ENCODE peak calls at places on chromosomes 7 and 10, in four cellular contexts. One of them, this sample, is unnamed. For H3K9me3 and H3K4me1, the result is how much of the 10 kb centered on the place peaks cover.

GRCh38 chr10:43131256-43131655 is 7.0 kb upstream of the CSGALNACT2 start:
- DNase-seq in transverse colon: no peak
- DNase-seq in right atrium auricular region: peak
- DNase-seq in heart right ventricle: no peak
- DNase-seq in this sample: no peak

GRCh38 chr10:5413012-5413938 is 918 bp downstream of the NET1 start:
- DNase-seq in right atrium auricular region: no peak
- DNase-seq in heart right ventricle: no peak
- DNase-seq in transverse colon: no peak
- DNase-seq in this sample: no peak

GRCh38 chr7:17178562-17178961 is 119.9 kb upstream of the AHR start:
- DNase-seq in right atrium auricular region: no peak
- DNase-seq in heart right ventricle: no peak
- DNase-seq in transverse colon: no peak
- DNase-seq in this sample: no peak

GRCh38 chr7:95723583-95724180 is 48.7 kb upstream of the DYNC1I1 start:
- DNase-seq in heart right ventricle: peak
- DNase-seq in right atrium auricular region: no peak
- DNase-seq in transverse colon: no peak
- DNase-seq in this sample: peak

GRCh38 chr10:90779573-90779972 is 78.3 kb downstream of the HTR7 start:
- DNase-seq in heart right ventricle: no peak
- DNase-seq in transverse colon: no peak
- DNase-seq in right atrium auricular region: no peak
- DNase-seq in this sample: peak

GRCh38 chr10:71868192-71868697 is 17.2 kb upstream of the PSAP start:
- DNase-seq in heart right ventricle: peak
- DNase-seq in transverse colon: peak
- DNase-seq in right atrium auricular region: peak
- DNase-seq in this sample: peak

GRCh38 chr7:35558841-35559240 is 136.1 kb downstream of the HERPUD2 start:
- DNase-seq in transverse colon: no peak
- DNase-seq in right atrium auricular region: no peak
- DNase-seq in heart right ventricle: no peak
- DNase-seq in this sample: no peak

GRCh38 chr7:112076309-112076708 is 129.9 kb downstream of the DOCK4 start:
- DNase-seq in transverse colon: no peak
- DNase-seq in right atrium auricular region: no peak
- DNase-seq in heart right ventricle: no peak
- DNase-seq in this sample: no peak

GRCh38 chr7:130560972-130561371 is 69.1 kb downstream of the MEST start:
- DNase-seq in heart right ventricle: no peak
- DNase-seq in right atrium auricular region: no peak
- DNase-seq in transverse colon: no peak
- DNase-seq in this sample: no peak

GRCh38 chr7:128161466-128162125 is 79.5 kb upstream of the LEP start:
- DNase-seq in right atrium auricular region: no peak
- DNase-seq in heart right ventricle: no peak
- DNase-seq in transverse colon: no peak
- DNase-seq in this sample: no peak

GRCh38 chr7:42217548-42217947 is 19.5 kb downstream of the GLI3 start:
- DNase-seq in transverse colon: no peak
- DNase-seq in right atrium auricular region: no peak
- DNase-seq in heart right ventricle: no peak
- DNase-seq in this sample: no peak

GRCh38 chr7:129845972-129846327 is 106.8 kb downstream of the UBE2H start:
- DNase-seq in right atrium auricular region: no peak
- DNase-seq in transverse colon: no peak
- DNase-seq in heart right ventricle: no peak
- DNase-seq in this sample: no peak

GRCh38 chr10:44030681-44031080 is 354.2 kb downstream of the CXCL12 start:
- DNase-seq in right atrium auricular region: no peak
- DNase-seq in transverse colon: no peak
- DNase-seq in heart right ventricle: no peak
- DNase-seq in this sample: no peak

GRCh38 chr7:18895456-18895855 is 222.0 kb downstream of the TWIST1 start:
- DNase-seq in transverse colon: no peak
- DNase-seq in heart right ventricle: no peak
- DNase-seq in right atrium auricular region: no peak
- DNase-seq in this sample: no peak

GRCh38 chr7:17845197-17845547 is 95.1 kb downstream of the SNX13 start:
- DNase-seq in right atrium auricular region: no peak
- DNase-seq in transverse colon: no peak
- DNase-seq in heart right ventricle: no peak
- DNase-seq in this sample: no peak

GRCh38 chr10:31062856-31063255 is 31.2 kb upstream of the ZNF438 start:
- DNase-seq in right atrium auricular region: no peak
- DNase-seq in heart right ventricle: no peak
- DNase-seq in transverse colon: no peak
- DNase-seq in this sample: no peak

GRCh38 chr10:108421256-108421655 is 1256.8 kb upstream of the SORCS1 start:
- DNase-seq in transverse colon: no peak
- DNase-seq in heart right ventricle: no peak
- DNase-seq in right atrium auricular region: no peak
- DNase-seq in this sample: peak

GRCh38 chr10:89525556-89525955 is 9.8 kb downstream of the SLC16A12 start:
- DNase-seq in transverse colon: no peak
- DNase-seq in heart right ventricle: no peak
- DNase-seq in right atrium auricular region: no peak
- DNase-seq in this sample: no peak

GRCh38 chr7:159116581-159117339 is 27.9 kb downstream of the VIPR2 start:
- DNase-seq in transverse colon: no peak
- DNase-seq in right atrium auricular region: no peak
- DNase-seq in heart right ventricle: no peak
- DNase-seq in this sample: no peak

GRCh38 chr7:124155400-124156022 is 122.6 kb upstream of the TMEM229A start:
- DNase-seq in right atrium auricular region: no peak
- DNase-seq in heart right ventricle: no peak
- DNase-seq in transverse colon: no peak
- DNase-seq in this sample: no peak

GRCh38 chr7:130566898-130567280 is 75.0 kb downstream of the MEST start:
- DNase-seq in heart right ventricle: no peak
- DNase-seq in transverse colon: no peak
- DNase-seq in right atrium auricular region: no peak
- DNase-seq in this sample: no peak

GRCh38 chr10:14327535-14327934 is 3.2 kb downstream of the FRMD4A start:
- DNase-seq in right atrium auricular region: no peak
- DNase-seq in transverse colon: no peak
- DNase-seq in heart right ventricle: no peak
- DNase-seq in this sample: no peak

DNA sequence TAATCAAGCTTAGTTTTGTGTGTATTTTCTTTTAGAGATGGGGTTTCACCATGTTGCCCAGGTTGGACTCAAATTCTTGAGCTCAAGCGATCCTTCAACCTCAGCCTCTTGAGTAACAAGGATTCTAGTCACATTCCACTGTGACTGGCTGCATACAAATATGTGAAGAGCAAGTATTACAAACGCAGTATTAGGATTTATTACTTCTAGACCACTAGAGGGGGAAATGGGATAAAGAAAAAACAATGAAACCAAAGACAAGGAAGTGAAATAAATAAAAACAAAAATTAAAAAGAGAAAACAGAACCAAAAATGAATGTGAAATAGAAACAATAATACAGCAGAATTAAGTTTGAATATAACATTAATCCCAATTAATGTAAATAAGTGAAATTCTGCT is 308.7 kb downstream of the ANKRD30A start:
- DNase-seq in transverse colon: no peak
- DNase-seq in right atrium auricular region: no peak
- DNase-seq in heart right ventricle: no peak
- DNase-seq in this sample: no peak
- TF ChIP-seq CTCF in transverse colon: no peak
- TF ChIP-seq CTCF in right atrium auricular region: peak
- TF ChIP-seq CTCF in heart right ventricle: peak
- TF ChIP-seq CTCF in this sample: no peak

DNA sequence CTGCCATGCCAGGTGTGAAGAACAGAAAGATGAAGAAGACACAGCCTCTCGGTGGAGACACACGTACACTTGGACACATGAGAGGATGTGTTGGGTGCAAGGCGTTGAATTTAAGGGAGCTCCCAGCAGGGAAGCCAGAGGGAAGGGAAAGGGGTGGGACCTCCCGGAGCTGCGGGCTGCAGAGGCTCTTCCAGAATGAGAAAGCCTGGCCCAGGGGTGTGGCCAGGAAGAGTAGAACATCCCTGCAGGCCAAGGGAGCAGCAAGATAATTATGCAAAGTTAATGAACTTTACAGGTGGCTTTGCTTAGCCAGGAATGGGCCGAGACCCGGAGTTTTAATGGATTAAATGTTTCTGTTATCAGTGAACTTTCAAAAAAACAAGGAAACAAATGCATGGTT is 270.3 kb downstream of the KLF6 start:
- DNase-seq in transverse colon: no peak
- DNase-seq in heart right ventricle: no peak
- DNase-seq in right atrium auricular region: no peak
- DNase-seq in this sample: no peak
- H3K9me3 ChIP-seq in transverse colon: under half
- H3K9me3 ChIP-seq in heart right ventricle: under half
- H3K9me3 ChIP-seq in right atrium auricular region: under half
- H3K9me3 ChIP-seq in this sample: under half

GRCh38 chr10:80155696-80156215 is 23.2 kb downstream of the PLAC9 start:
- DNase-seq in heart right ventricle: no peak
- DNase-seq in right atrium auricular region: no peak
- DNase-seq in transverse colon: no peak
- DNase-seq in this sample: no peak

GRCh38 chr10:80154978-80155695 is 22.6 kb downstream of the PLAC9 start:
- DNase-seq in transverse colon: no peak
- DNase-seq in heart right ventricle: no peak
- DNase-seq in right atrium auricular region: no peak
- DNase-seq in this sample: no peak

GRCh38 chr10:80154626-80154977 is 22.1 kb downstream of the PLAC9 start:
- DNase-seq in transverse colon: no peak
- DNase-seq in right atrium auricular region: no peak
- DNase-seq in heart right ventricle: no peak
- DNase-seq in this sample: no peak

GRCh38 chr10:80157561-80157960 is 25.0 kb downstream of the PLAC9 start:
- DNase-seq in heart right ventricle: no peak
- DNase-seq in transverse colon: no peak
- DNase-seq in right atrium auricular region: no peak
- DNase-seq in this sample: no peak

DNA sequence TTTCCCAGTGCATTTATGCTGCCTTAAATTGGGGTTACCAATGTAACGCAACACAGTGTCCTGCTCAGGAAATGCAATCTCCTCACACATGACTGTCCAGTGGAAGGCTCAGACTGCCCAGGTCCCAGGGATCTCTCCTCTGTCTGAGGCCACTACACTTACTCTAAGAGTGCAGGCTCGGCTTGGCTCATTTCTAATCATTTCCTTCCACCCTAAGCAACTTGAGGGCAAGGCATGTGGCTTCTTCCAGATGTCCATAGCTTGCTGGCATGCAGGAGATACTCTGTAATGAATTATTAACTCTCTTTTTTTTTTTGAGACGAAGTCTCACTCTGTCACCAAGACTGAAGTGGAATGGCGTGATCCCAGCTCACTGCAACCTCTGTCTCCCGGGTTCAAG is 23.7 kb downstream of the PLAC9 start:
- DNase-seq in heart right ventricle: no peak
- DNase-seq in right atrium auricular region: no peak
- DNase-seq in transverse colon: no peak
- DNase-seq in this sample: no peak
- H3K4me1 ChIP-seq in heart right ventricle: under half
- H3K4me1 ChIP-seq in right atrium auricular region: under half
- H3K4me1 ChIP-seq in transverse colon: under half
- H3K4me1 ChIP-seq in this sample: under half

DNA sequence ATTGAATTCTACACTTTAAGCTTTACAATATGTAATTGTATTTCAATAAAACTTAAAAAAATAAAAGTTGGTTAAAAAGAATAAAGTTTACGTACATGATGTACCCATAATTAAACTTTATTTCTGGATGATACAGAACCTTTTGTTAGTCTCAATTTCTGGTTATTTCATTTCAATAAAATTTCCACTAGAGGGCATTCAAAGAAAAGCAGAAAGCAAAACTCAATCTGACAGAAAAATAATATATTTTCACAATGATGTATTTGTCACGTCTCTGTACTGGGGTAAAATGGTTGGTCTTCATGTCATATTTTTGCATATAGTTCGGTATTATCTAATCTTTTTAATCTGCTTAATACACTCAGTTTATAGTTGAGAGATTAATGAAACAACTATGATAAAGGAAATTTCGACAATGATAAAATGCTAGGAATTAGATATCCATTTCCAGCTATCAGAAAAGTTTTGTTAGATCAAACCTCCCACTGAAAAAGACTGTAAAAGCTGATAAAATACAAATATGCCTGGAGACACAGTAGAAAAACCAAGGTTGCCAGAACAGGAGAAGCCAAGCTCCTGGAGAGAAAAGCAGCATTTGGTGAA is 27.4 kb downstream of the ASZ1 start:
- DNase-seq in right atrium auricular region: no peak
- DNase-seq in heart right ventricle: no peak
- DNase-seq in transverse colon: no peak
- DNase-seq in this sample: no peak
- TF ChIP-seq CTCF in right atrium auricular region: peak
- TF ChIP-seq CTCF in heart right ventricle: peak
- TF ChIP-seq CTCF in transverse colon: peak
- TF ChIP-seq CTCF in this sample: peak

GRCh38 chr10:133058267-133059092 is 29.2 kb upstream of the ADGRA1 start:
- DNase-seq in right atrium auricular region: no peak
- DNase-seq in transverse colon: no peak
- DNase-seq in heart right ventricle: no peak
- DNase-seq in this sample: no peak
- H3K9me3 ChIP-seq in right atrium auricular region: under half
- H3K9me3 ChIP-seq in transverse colon: under half
- H3K9me3 ChIP-seq in heart right ventricle: under half
- H3K9me3 ChIP-seq in this sample: under half

GRCh38 chr7:116626886-116627285 is 45.1 kb upstream of the MET start:
- DNase-seq in transverse colon: peak
- DNase-seq in heart right ventricle: no peak
- DNase-seq in right atrium auricular region: no peak
- DNase-seq in this sample: peak
- H3K4me1 ChIP-seq in transverse colon: under half
- H3K4me1 ChIP-seq in heart right ventricle: under half
- H3K4me1 ChIP-seq in right atrium auricular region: under half
- H3K4me1 ChIP-seq in this sample: under half

DNA sequence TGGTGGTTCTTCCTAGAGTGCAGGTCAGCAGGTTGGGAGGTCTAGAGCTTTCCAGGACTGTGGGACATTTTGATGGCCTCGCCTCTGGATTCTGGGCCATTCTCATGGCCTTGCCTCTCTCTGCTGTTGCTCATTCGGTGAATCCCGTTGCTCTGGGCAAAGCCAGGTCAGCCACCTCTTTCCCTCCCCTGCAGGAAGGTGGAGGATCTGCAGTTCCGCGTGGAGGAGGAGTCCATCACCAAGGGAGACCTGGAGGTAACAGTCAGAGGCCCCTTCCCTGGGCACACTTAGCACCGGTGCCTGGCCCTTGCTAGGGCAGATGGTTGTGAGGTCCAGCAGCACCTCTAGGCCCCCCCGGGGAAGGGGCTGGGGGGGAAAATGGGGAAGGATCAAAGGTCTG is 74.9 kb downstream of the CLIP2 start:
- DNase-seq in heart right ventricle: no peak
- DNase-seq in transverse colon: no peak
- DNase-seq in right atrium auricular region: no peak
- DNase-seq in this sample: no peak
- TF ChIP-seq CTCF in heart right ventricle: no peak
- TF ChIP-seq CTCF in transverse colon: peak
- TF ChIP-seq CTCF in right atrium auricular region: no peak
- TF ChIP-seq CTCF in this sample: peak

This sample was measured in BE2C.